ENCODE peak calls at places on chromosome 20, in four cellular contexts. X is right lobe of liver; D is GM23338; Z is naive thymus-derived CD4-positive, alpha-beta T cell. N is an unnamed sample. For H3K4me1, the result is how much of the 10 kb centered on the place peaks cover.

GRCh38 chr20:51570755-51571469 is 28.4 kb upstream of the NFATC2 start:
- DNase-seq in Z (no peak), D (no peak), X (no peak), N (no peak)

GRCh38 chr20:4418141-4418540 is 303.6 kb upstream of the PRND start:
- DNase-seq in X (no peak), Z (no peak), D (no peak), N (no peak)

GRCh38 chr20:801678-802077 is 31.8 kb upstream of the FAM110A start:
- DNase-seq in Z (no peak), X (no peak), D (no peak), N (no peak)

GRCh38 chr20:2022163-2022562 is 28.3 kb upstream of the PDYN start:
- DNase-seq in X (no peak), Z (no peak), D (no peak), N (no peak)

GRCh38 chr20:63678071-63678470 is 18.4 kb upstream of the TNFRSF6B start:
- DNase-seq in Z (no peak), D (no peak), X (no peak), N (no peak)

GRCh38 chr20:17995967-17996819 is 27.4 kb downstream of the MGME1 start:
- DNase-seq in D (peak), X (no peak), Z (peak), N (peak)

GRCh38 chr20:52923123-52923543 is 49.0 kb upstream of the TSHZ2 start:
- DNase-seq in X (no peak), D (peak), Z (no peak), N (no peak)

GRCh38 chr20:701401-702129 is 26.0 kb upstream of the SCRT2 start:
- DNase-seq in Z (no peak), D (no peak), X (no peak), N (no peak)

GRCh38 chr20:3916347-3916746 is 27.2 kb downstream of the PANK2 start:
- DNase-seq in Z (no peak), X (no peak), D (no peak), N (no peak)

GRCh38 chr20:63182946-63183415 is 33.0 kb downstream of the YTHDF1 start:
- DNase-seq in D (no peak), X (no peak), Z (no peak), N (no peak)

GRCh38 chr20:1671891-1672669 is 14.5 kb upstream of the SIRPG start:
- DNase-seq in Z (no peak), X (no peak), D (no peak), N (no peak)

GRCh38 chr20:50429412-50429811 is 80.8 kb upstream of the PTPN1 start:
- DNase-seq in Z (no peak), D (no peak), X (no peak), N (no peak)

GRCh38 chr20:11522359-11522758 is 395.3 kb upstream of the BTBD3 start:
- DNase-seq in D (no peak), X (no peak), Z (no peak), N (no peak)

DNA sequence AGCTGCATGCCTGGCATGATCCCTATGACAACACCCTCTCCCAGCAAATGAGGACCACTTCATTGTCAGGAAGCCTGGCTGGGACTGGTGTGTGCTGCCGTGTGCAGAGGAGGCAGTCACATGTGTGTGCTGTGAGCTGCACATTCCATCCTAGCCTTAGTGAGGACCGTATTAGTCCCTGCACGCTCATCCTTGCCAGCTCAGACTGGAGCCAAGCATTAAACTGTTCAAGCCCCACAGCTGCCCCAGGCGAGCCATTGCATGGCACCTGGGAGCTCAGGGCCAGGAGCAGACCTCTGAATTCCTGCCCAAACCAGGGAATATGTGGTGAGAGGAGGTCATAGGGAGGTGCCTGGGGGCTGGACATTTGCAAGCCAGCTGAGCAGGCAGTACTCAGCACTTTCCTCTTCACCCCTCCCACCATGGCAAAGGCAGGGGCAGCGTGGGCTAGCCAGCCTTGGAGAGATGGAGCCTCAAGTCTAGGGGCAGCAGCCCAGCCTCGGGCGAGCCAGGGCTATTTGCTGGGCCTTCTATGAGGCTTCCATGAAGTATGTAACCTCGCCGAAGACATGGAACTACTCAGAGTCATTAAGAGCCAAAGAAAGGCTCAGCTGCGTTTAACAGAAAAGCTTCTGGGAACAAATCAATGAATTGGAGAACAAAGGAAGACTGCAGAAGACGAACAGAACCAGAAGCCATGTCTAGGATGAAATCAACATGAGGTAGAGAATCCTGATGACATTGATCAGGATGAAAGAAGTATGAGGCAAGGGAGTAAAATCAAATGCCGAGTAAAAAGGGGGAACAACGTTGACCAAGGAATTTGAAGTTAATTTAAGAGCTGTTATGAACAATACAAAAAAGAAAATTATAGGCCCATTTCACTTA is 8.6 kb upstream of the CCN5 start:
- DNase-seq in X (no peak), Z (no peak), D (no peak), N (no peak)
- H3K4me1 ChIP-seq in X (under half), Z (under half), D (under half), N (under half)

DNA sequence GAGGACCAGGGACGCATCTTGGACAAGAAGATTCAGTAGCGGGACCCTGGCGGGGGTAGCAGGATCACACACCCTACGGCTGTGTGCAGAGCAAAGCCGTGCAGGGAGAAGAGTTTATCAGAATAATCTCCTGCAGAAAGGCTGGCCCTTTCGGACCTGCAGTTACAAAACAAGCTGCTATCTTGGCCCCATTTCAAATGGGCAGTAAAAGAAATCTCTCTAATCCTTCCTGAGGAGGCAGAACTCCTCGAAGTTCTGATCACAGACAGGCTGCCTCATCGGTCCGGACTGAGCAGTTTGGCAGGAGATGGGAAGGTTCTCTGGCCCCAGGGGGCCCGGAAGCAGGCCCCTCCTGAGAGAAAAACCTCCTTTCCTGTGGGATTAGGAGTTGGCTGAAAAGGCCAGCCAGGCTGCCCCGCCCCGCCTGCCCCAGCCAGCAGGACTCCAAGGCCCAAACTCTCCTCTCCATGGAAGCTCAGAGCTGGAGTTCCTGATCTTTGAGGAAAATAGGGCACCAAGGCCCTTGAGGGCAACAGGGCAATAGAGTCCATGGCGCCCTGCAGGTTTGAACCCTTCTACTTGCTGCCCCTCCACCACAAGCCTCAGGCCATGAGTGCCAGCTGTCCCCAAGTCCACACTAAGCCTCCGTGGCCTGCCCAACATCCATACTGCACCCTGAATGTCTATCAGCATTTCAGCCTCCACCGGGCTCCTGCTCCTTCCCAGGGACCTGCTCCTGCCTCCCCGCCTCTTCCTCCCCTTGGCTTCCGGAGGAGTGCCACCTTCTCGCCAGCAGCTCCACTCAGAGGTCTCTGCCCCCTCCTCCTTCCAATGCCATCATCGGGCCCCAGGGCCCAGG is 141.3 kb downstream of the PREX1 start:
- DNase-seq in D (no peak), X (peak), Z (no peak), N (no peak)
- H3K27ac ChIP-seq in D (no peak), X (no peak), Z (no peak), N (no peak)

GRCh38 chr20:6104493-6105188 is 18.2 kb downstream of the FERMT1 start:
- DNase-seq in X (no peak), Z (no peak), D (no peak), N (no peak)
- H3K4me1 ChIP-seq in X (under half), Z (under half), D (under half), N (under half)

GRCh38 chr20:37377346-37378081 is 31.6 kb downstream of the SRC start:
- DNase-seq in X (no peak), Z (no peak), D (no peak), N (no peak)
- H3K27ac ChIP-seq in X (no peak), Z (no peak), D (no peak), N (no peak)

N was measured in pancreas.